ENCODE peak calls at places on chromosome 22, in five cellular contexts. One of them, this sample, is unnamed.

GRCh38 chr22:43289976-43290663 is 53.1 kb downstream of the SCUBE1 start:
- DNase-seq in esophagus squamous epithelium: no peak
- DNase-seq in OCI-LY7: no peak
- DNase-seq in left ventricle myocardium inferior: peak; percentile 57
- DNase-seq in body of pancreas: no peak
- DNase-seq in this sample: no peak

GRCh38 chr22:27312567-27313507 is 488.7 kb downstream of the MN1 start:
- DNase-seq in esophagus squamous epithelium: no peak
- DNase-seq in OCI-LY7: no peak
- DNase-seq in left ventricle myocardium inferior: no peak
- DNase-seq in body of pancreas: no peak
- DNase-seq in this sample: no peak

GRCh38 chr22:35046744-35047462 is 19.1 kb upstream of the ISX start:
- DNase-seq in esophagus squamous epithelium: no peak
- DNase-seq in OCI-LY7: no peak
- DNase-seq in left ventricle myocardium inferior: no peak
- DNase-seq in body of pancreas: no peak
- DNase-seq in this sample: peak; percentile 77

GRCh38 chr22:29727248-29727551 is 7.4 kb downstream of the CABP7 start:
- DNase-seq in esophagus squamous epithelium: no peak
- DNase-seq in OCI-LY7: peak; percentile 30
- DNase-seq in left ventricle myocardium inferior: peak; percentile 37
- DNase-seq in body of pancreas: peak; percentile 32
- DNase-seq in this sample: no peak

GRCh38 chr22:47757741-47758140 is 995.3 kb downstream of the TBC1D22A start:
- DNase-seq in esophagus squamous epithelium: no peak
- DNase-seq in OCI-LY7: no peak
- DNase-seq in left ventricle myocardium inferior: no peak
- DNase-seq in body of pancreas: no peak
- DNase-seq in this sample: no peak

GRCh38 chr22:42490244-42490832 is 29.3 kb downstream of the RRP7A start:
- DNase-seq in esophagus squamous epithelium: no peak
- DNase-seq in OCI-LY7: no peak
- DNase-seq in left ventricle myocardium inferior: no peak
- DNase-seq in body of pancreas: no peak
- DNase-seq in this sample: no peak

GRCh38 chr22:23183107-23183698 is 2.9 kb downstream of the BCR start:
- DNase-seq in esophagus squamous epithelium: no peak
- DNase-seq in OCI-LY7: peak; percentile 43
- DNase-seq in left ventricle myocardium inferior: peak; percentile 35
- DNase-seq in body of pancreas: peak; percentile 60
- DNase-seq in this sample: no peak

GRCh38 chr22:32080904-32081303 is 37.8 kb downstream of the SLC5A1 start:
- DNase-seq in esophagus squamous epithelium: no peak
- DNase-seq in OCI-LY7: peak; percentile 49
- DNase-seq in left ventricle myocardium inferior: no peak
- DNase-seq in body of pancreas: peak; percentile 39
- DNase-seq in this sample: peak; percentile 19

GRCh38 chr22:29947410-29948387 is 64.7 kb downstream of the MTMR3 start:
- DNase-seq in esophagus squamous epithelium: no peak
- DNase-seq in OCI-LY7: no peak
- DNase-seq in left ventricle myocardium inferior: no peak
- DNase-seq in body of pancreas: no peak
- DNase-seq in this sample: no peak

GRCh38 chr22:31124811-31125465 is 2.2 kb downstream of the INPP5J start:
- DNase-seq in esophagus squamous epithelium: no peak
- DNase-seq in OCI-LY7: no peak
- DNase-seq in left ventricle myocardium inferior: no peak
- DNase-seq in body of pancreas: no peak
- DNase-seq in this sample: no peak

GRCh38 chr22:23215294-23216204 is 35.2 kb downstream of the BCR start:
- DNase-seq in esophagus squamous epithelium: no peak
- DNase-seq in OCI-LY7: no peak
- DNase-seq in left ventricle myocardium inferior: no peak
- DNase-seq in body of pancreas: peak; percentile 62
- DNase-seq in this sample: no peak

GRCh38 chr22:17412232-17412631 is 43.0 kb downstream of the CECR2 start:
- DNase-seq in esophagus squamous epithelium: no peak
- DNase-seq in OCI-LY7: no peak
- DNase-seq in left ventricle myocardium inferior: no peak
- DNase-seq in body of pancreas: no peak
- DNase-seq in this sample: no peak

GRCh38 chr22:17314472-17314871 is 54.8 kb upstream of the CECR2 start:
- DNase-seq in esophagus squamous epithelium: no peak
- DNase-seq in OCI-LY7: no peak
- DNase-seq in left ventricle myocardium inferior: no peak
- DNase-seq in body of pancreas: no peak
- DNase-seq in this sample: no peak

GRCh38 chr22:17570851-17571631 is 7.7 kb downstream of the SLC25A18 start:
- DNase-seq in esophagus squamous epithelium: no peak
- DNase-seq in OCI-LY7: no peak
- DNase-seq in left ventricle myocardium inferior: peak; percentile 92
- DNase-seq in body of pancreas: peak; percentile 71
- DNase-seq in this sample: no peak

GRCh38 chr22:24304067-24304675 is 33.5 kb downstream of the SPECC1L start:
- DNase-seq in esophagus squamous epithelium: no peak
- DNase-seq in OCI-LY7: no peak
- DNase-seq in left ventricle myocardium inferior: no peak
- DNase-seq in body of pancreas: no peak
- DNase-seq in this sample: no peak

GRCh38 chr22:23763579-23764331 is 965 bp downstream of the C22orf15 start:
- DNase-seq in esophagus squamous epithelium: no peak
- DNase-seq in OCI-LY7: peak; percentile 73
- DNase-seq in left ventricle myocardium inferior: no peak
- DNase-seq in body of pancreas: no peak
- DNase-seq in this sample: no peak

GRCh38 chr22:17786435-17787158 is 12.3 kb upstream of the BID start:
- DNase-seq in esophagus squamous epithelium: no peak
- DNase-seq in OCI-LY7: peak; percentile 47
- DNase-seq in left ventricle myocardium inferior: peak; percentile 85
- DNase-seq in body of pancreas: peak; percentile 37
- DNase-seq in this sample: no peak

GRCh38 chr22:47090591-47091240 is 328.3 kb downstream of the TBC1D22A start:
- DNase-seq in esophagus squamous epithelium: no peak
- DNase-seq in OCI-LY7: no peak
- DNase-seq in left ventricle myocardium inferior: no peak
- DNase-seq in body of pancreas: no peak
- DNase-seq in this sample: no peak

GRCh38 chr22:27107824-27108223 is 450.4 kb downstream of the MIAT start:
- DNase-seq in esophagus squamous epithelium: no peak
- DNase-seq in OCI-LY7: no peak
- DNase-seq in left ventricle myocardium inferior: peak; percentile 53
- DNase-seq in body of pancreas: peak; percentile 85
- DNase-seq in this sample: no peak

GRCh38 chr22:28907311-28908008 is 24.1 kb downstream of the ZNRF3 start:
- DNase-seq in esophagus squamous epithelium: no peak
- DNase-seq in OCI-LY7: no peak
- DNase-seq in left ventricle myocardium inferior: no peak
- DNase-seq in body of pancreas: no peak
- DNase-seq in this sample: peak; percentile 65

GRCh38 chr22:29520851-29521250 is 32.7 kb downstream of the THOC5 start:
- DNase-seq in esophagus squamous epithelium: no peak
- DNase-seq in OCI-LY7: no peak
- DNase-seq in left ventricle myocardium inferior: no peak
- DNase-seq in body of pancreas: no peak
- DNase-seq in this sample: no peak

GRCh38 chr22:30492144-30492543 is 13.4 kb downstream of the SEC14L4 start:
- DNase-seq in esophagus squamous epithelium: no peak
- DNase-seq in OCI-LY7: no peak
- DNase-seq in left ventricle myocardium inferior: no peak
- DNase-seq in body of pancreas: no peak
- DNase-seq in this sample: no peak

GRCh38 chr22:23767673-23768548 is at the start of gene CHCHD10:
- DNase-seq in esophagus squamous epithelium: no peak
- DNase-seq in OCI-LY7: peak; percentile 89
- DNase-seq in left ventricle myocardium inferior: peak; percentile 87
- DNase-seq in body of pancreas: peak; percentile 84
- DNase-seq in this sample: no peak

GRCh38 chr22:50313600-50313999 is 6.2 kb upstream of the PLXNB2 start:
- DNase-seq in esophagus squamous epithelium: no peak
- DNase-seq in OCI-LY7: peak; percentile 47
- DNase-seq in left ventricle myocardium inferior: no peak
- DNase-seq in body of pancreas: no peak
- DNase-seq in this sample: no peak

GRCh38 chr22:22936190-22936914 is 48.7 kb downstream of the IGLL5 start:
- DNase-seq in esophagus squamous epithelium: no peak
- DNase-seq in OCI-LY7: no peak
- DNase-seq in left ventricle myocardium inferior: no peak
- DNase-seq in body of pancreas: no peak
- DNase-seq in this sample: no peak

GRCh38 chr22:28500005-28500404 is 179.6 kb downstream of the TTC28 start:
- DNase-seq in esophagus squamous epithelium: no peak
- DNase-seq in OCI-LY7: no peak
- DNase-seq in left ventricle myocardium inferior: no peak
- DNase-seq in body of pancreas: no peak
- DNase-seq in this sample: no peak

GRCh38 chr22:32308191-32308590 is 49.5 kb upstream of the RFPL3 start:
- DNase-seq in esophagus squamous epithelium: no peak
- DNase-seq in OCI-LY7: no peak
- DNase-seq in left ventricle myocardium inferior: no peak
- DNase-seq in body of pancreas: no peak
- DNase-seq in this sample: no peak

GRCh38 chr22:39994046-39994565 is 648 bp upstream of the FAM83F start:
- DNase-seq in esophagus squamous epithelium: no peak
- DNase-seq in OCI-LY7: no peak
- DNase-seq in left ventricle myocardium inferior: no peak
- DNase-seq in body of pancreas: no peak
- DNase-seq in this sample: no peak

GRCh38 chr22:22942511-22943329 is 55.1 kb downstream of the IGLL5 start:
- DNase-seq in esophagus squamous epithelium: no peak
- DNase-seq in OCI-LY7: peak; percentile 89
- DNase-seq in left ventricle myocardium inferior: peak; percentile 40
- DNase-seq in body of pancreas: peak; percentile 57
- DNase-seq in this sample: peak; percentile 82

GRCh38 chr22:33024626-33025025 is 33.6 kb downstream of the SYN3 start:
- DNase-seq in esophagus squamous epithelium: no peak
- DNase-seq in OCI-LY7: no peak
- DNase-seq in left ventricle myocardium inferior: no peak
- DNase-seq in body of pancreas: no peak
- DNase-seq in this sample: no peak

GRCh38 chr22:22103078-22103593 is 120.5 kb upstream of the TOP3B start:
- DNase-seq in esophagus squamous epithelium: no peak
- DNase-seq in OCI-LY7: peak; percentile 42
- DNase-seq in left ventricle myocardium inferior: no peak
- DNase-seq in body of pancreas: no peak
- DNase-seq in this sample: no peak

GRCh38 chr22:25375683-25376082 is 156.2 kb downstream of the CRYBB2 start:
- DNase-seq in esophagus squamous epithelium: no peak
- DNase-seq in OCI-LY7: no peak
- DNase-seq in left ventricle myocardium inferior: no peak
- DNase-seq in body of pancreas: no peak
- DNase-seq in this sample: no peak
- TF ChIP-seq CTCF in esophagus squamous epithelium: no peak
- TF ChIP-seq CTCF in OCI-LY7: no peak
- TF ChIP-seq CTCF in left ventricle myocardium inferior: no peak
- TF ChIP-seq CTCF in body of pancreas: no peak
- TF ChIP-seq CTCF in this sample: no peak

GRCh38 chr22:49162841-49163240 is 664.8 kb downstream of the BRD1 start:
- DNase-seq in esophagus squamous epithelium: no peak
- DNase-seq in OCI-LY7: no peak
- DNase-seq in left ventricle myocardium inferior: no peak
- DNase-seq in body of pancreas: no peak
- DNase-seq in this sample: no peak
- H3K4me3 ChIP-seq in esophagus squamous epithelium: no peak overlapping the region
- H3K4me3 ChIP-seq in OCI-LY7: no peak overlapping the region
- H3K4me3 ChIP-seq in left ventricle myocardium inferior: no peak overlapping the region
- H3K4me3 ChIP-seq in body of pancreas: no peak overlapping the region
- H3K4me3 ChIP-seq in this sample: no peak overlapping the region

GRCh38 chr22:41092847-41093371 is 517 bp downstream of the EP300 start:
- DNase-seq in esophagus squamous epithelium: no peak
- DNase-seq in OCI-LY7: peak; percentile 76
- DNase-seq in left ventricle myocardium inferior: no peak
- DNase-seq in body of pancreas: peak; percentile 46
- DNase-seq in this sample: no peak

GRCh38 chr22:41096391-41096790 is 4.0 kb downstream of the EP300 start:
- DNase-seq in esophagus squamous epithelium: no peak
- DNase-seq in OCI-LY7: no peak
- DNase-seq in left ventricle myocardium inferior: no peak
- DNase-seq in body of pancreas: no peak
- DNase-seq in this sample: no peak

GRCh38 chr22:41091139-41092022 is 1.0 kb upstream of the EP300 start:
- DNase-seq in esophagus squamous epithelium: peak; percentile 96
- DNase-seq in OCI-LY7: peak; percentile 99
- DNase-seq in left ventricle myocardium inferior: peak; percentile 99
- DNase-seq in body of pancreas: peak; percentile 99
- DNase-seq in this sample: peak; percentile 95

GRCh38 chr22:41094036-41094435 is 1.6 kb downstream of the EP300 start:
- DNase-seq in esophagus squamous epithelium: no peak
- DNase-seq in OCI-LY7: peak; percentile 63
- DNase-seq in left ventricle myocardium inferior: no peak
- DNase-seq in body of pancreas: no peak
- DNase-seq in this sample: no peak

GRCh38 chr22:41092023-41092817 is at the start of gene EP300:
- DNase-seq in esophagus squamous epithelium: peak; percentile 46
- DNase-seq in OCI-LY7: peak; percentile 81
- DNase-seq in left ventricle myocardium inferior: peak; percentile 86
- DNase-seq in body of pancreas: peak; percentile 85
- DNase-seq in this sample: peak; percentile 56
- TF ChIP-seq CTCF in esophagus squamous epithelium: peak; percentile 17
- TF ChIP-seq CTCF in OCI-LY7: no peak
- TF ChIP-seq CTCF in left ventricle myocardium inferior: peak; percentile 58
- TF ChIP-seq CTCF in body of pancreas: peak; percentile 34
- TF ChIP-seq CTCF in this sample: peak; percentile 10

GRCh38 chr22:45774016-45774670 is 102.5 kb downstream of the ATXN10 start:
- DNase-seq in esophagus squamous epithelium: no peak
- DNase-seq in OCI-LY7: no peak
- DNase-seq in left ventricle myocardium inferior: no peak
- DNase-seq in body of pancreas: no peak
- DNase-seq in this sample: no peak

GRCh38 chr22:45777046-45777851 is 105.6 kb downstream of the ATXN10 start:
- DNase-seq in esophagus squamous epithelium: no peak
- DNase-seq in OCI-LY7: peak; percentile 69
- DNase-seq in left ventricle myocardium inferior: no peak
- DNase-seq in body of pancreas: no peak
- DNase-seq in this sample: no peak

GRCh38 chr22:45776313-45776585 is 104.6 kb downstream of the ATXN10 start:
- DNase-seq in esophagus squamous epithelium: no peak
- DNase-seq in OCI-LY7: no peak
- DNase-seq in left ventricle myocardium inferior: no peak
- DNase-seq in body of pancreas: no peak
- DNase-seq in this sample: no peak

GRCh38 chr22:45775569-45776312 is 104.1 kb downstream of the ATXN10 start:
- DNase-seq in esophagus squamous epithelium: no peak
- DNase-seq in OCI-LY7: peak; percentile 86
- DNase-seq in left ventricle myocardium inferior: no peak
- DNase-seq in body of pancreas: no peak
- DNase-seq in this sample: peak; percentile 88

GRCh38 chr22:45775062-45775461 is 103.4 kb downstream of the ATXN10 start:
- DNase-seq in esophagus squamous epithelium: no peak
- DNase-seq in OCI-LY7: no peak
- DNase-seq in left ventricle myocardium inferior: no peak
- DNase-seq in body of pancreas: no peak
- DNase-seq in this sample: no peak
- H3K4me3 ChIP-seq in esophagus squamous epithelium: no peak overlapping the region
- H3K4me3 ChIP-seq in OCI-LY7: peak overlapping the region; percentile 40
- H3K4me3 ChIP-seq in left ventricle myocardium inferior: no peak overlapping the region
- H3K4me3 ChIP-seq in body of pancreas: no peak overlapping the region
- H3K4me3 ChIP-seq in this sample: peak overlapping the region; percentile 17

This sample was measured in GM12864.